ENCODE peak calls at places on chromosomes 6 and 20, in eight cellular contexts. Q is HFFc6, Z is GM04504, S is NCI-H748 treated with DMSO at 0.1 percent for 48 hours, L is nephron progenitor cell, N is neural progenitor cell, G is EH, R is T1000. O is an unnamed sample.
A peak's percentile ranks its signal among the peaks of the same experiment; 100 is the strongest.

GRCh38 chr20:59413326-59413865 is 113.0 kb downstream of the EDN3 start:
- DNase-seq in Q (no peak), Z (no peak), S (no peak), L (no peak), N (peak; percentile 52), G (no peak), R (no peak), O (no peak)

GRCh38 chr6:34145161-34146020 is 496 bp downstream of the GRM4 start:
- DNase-seq in Q (no peak), Z (peak; percentile 26), S (peak; percentile 56), L (peak; percentile 66), N (peak; percentile 78), G (peak; percentile 53), R (peak; percentile 44), O (peak; percentile 49)

GRCh38 chr6:109451376-109451775 is 4.2 kb downstream of the MICAL1 start:
- DNase-seq in Q (no peak), Z (no peak), S (no peak), L (no peak), N (no peak), G (no peak), R (no peak), O (no peak)

GRCh38 chr6:158938811-158939254 is 61.2 kb downstream of the RSPH3 start:
- DNase-seq in Q (peak; percentile 38), Z (no peak), S (no peak), L (no peak), N (peak; percentile 20), G (peak; percentile 49), R (no peak), O (peak; percentile 82)

GRCh38 chr6:29663300-29664039 is 6.6 kb downstream of the MOG start:
- DNase-seq in Q (no peak), Z (no peak), S (no peak), L (no peak), N (no peak), G (no peak), R (no peak), O (no peak)

GRCh38 chr20:62080249-62080993 is 14.7 kb upstream of the TAF4 start:
- DNase-seq in Q (no peak), Z (no peak), S (no peak), L (no peak), N (no peak), G (no peak), R (no peak), O (no peak)

GRCh38 chr6:41747256-41748101 is at the start of gene PGC:
- DNase-seq in Q (no peak), Z (no peak), S (no peak), L (no peak), N (no peak), G (no peak), R (no peak), O (no peak)

GRCh38 chr20:6940052-6940451 is 172.6 kb downstream of the BMP2 start:
- DNase-seq in Q (no peak), Z (no peak), S (no peak), L (peak; percentile 38), N (peak; percentile 80), G (no peak), R (no peak), O (peak; percentile 4)

GRCh38 chr20:1528811-1529210 is 28.7 kb downstream of the SIRPD start:
- DNase-seq in Q (peak; percentile 16), Z (no peak), S (no peak), L (no peak), N (no peak), G (peak; percentile 37), R (no peak), O (peak; percentile 58)

GRCh38 chr6:108222504-108222903 is 38.3 kb downstream of the SNX3 start:
- DNase-seq in Q (no peak), Z (no peak), S (no peak), L (no peak), N (no peak), G (peak; percentile 24), R (no peak), O (peak; percentile 18)

GRCh38 chr6:147507162-147508072 is 1.1 kb upstream of the SAMD5 start:
- DNase-seq in Q (no peak), Z (no peak), S (peak; percentile 37), L (peak; percentile 35), N (peak; percentile 44), G (peak; percentile 41), R (no peak), O (peak; percentile 40)

GRCh38 chr6:39169448-39170344 is 54.7 kb upstream of the SAYSD1 start:
- DNase-seq in Q (no peak), Z (no peak), S (no peak), L (no peak), N (no peak), G (no peak), R (no peak), O (no peak)

GRCh38 chr6:30447237-30447636 is 42.1 kb upstream of the HLA-E start:
- DNase-seq in Q (no peak), Z (no peak), S (peak; percentile 15), L (peak; percentile 35), N (peak; percentile 76), G (peak; percentile 64), R (no peak), O (peak; percentile 74)

GRCh38 chr6:122352958-122353357 is 46.5 kb upstream of the HSF2 start:
- DNase-seq in Q (no peak), Z (no peak), S (no peak), L (no peak), N (no peak), G (no peak), R (no peak), O (no peak)

GRCh38 chr6:2986722-2987196 is 12.9 kb upstream of the NQO2 start:
- DNase-seq in Q (peak; percentile 92), Z (peak; percentile 93), S (no peak), L (no peak), N (no peak), G (peak; percentile 97), R (peak; percentile 56), O (peak; percentile 84)

GRCh38 chr6:138073264-138073663 is 34.0 kb downstream of the PERP start:
- DNase-seq in Q (no peak), Z (no peak), S (no peak), L (no peak), N (no peak), G (no peak), R (no peak), O (no peak)

GRCh38 chr6:355809-356208 is 35.7 kb upstream of the IRF4 start:
- DNase-seq in Q (no peak), Z (no peak), S (no peak), L (no peak), N (peak; percentile 58), G (no peak), R (no peak), O (no peak)

GRCh38 chr20:19889011-19889953 is 127.9 kb upstream of the NAA20 start:
- DNase-seq in Q (peak; percentile 52), Z (no peak), S (no peak), L (peak; percentile 23), N (no peak), G (peak; percentile 83), R (no peak), O (peak; percentile 67)

GRCh38 chr6:31090973-31091364 is 21.4 kb downstream of the C6orf15 start:
- DNase-seq in Q (no peak), Z (no peak), S (no peak), L (no peak), N (no peak), G (no peak), R (no peak), O (no peak)

GRCh38 chr6:37168809-37169457 is 1.0 kb upstream of the PIM1 start:
- DNase-seq in Q (peak; percentile 52), Z (peak; percentile 53), S (peak; percentile 53), L (no peak), N (no peak), G (peak; percentile 84), R (no peak), O (peak; percentile 89)

GRCh38 chr6:83114164-83114563 is 46.7 kb downstream of the DOP1A start:
- DNase-seq in Q (peak; percentile 28), Z (no peak), S (no peak), L (no peak), N (no peak), G (peak; percentile 51), R (no peak), O (peak; percentile 18)

GRCh38 chr6:44629636-44630035 is 242.1 kb downstream of the CDC5L start:
- DNase-seq in Q (no peak), Z (no peak), S (no peak), L (no peak), N (no peak), G (no peak), R (no peak), O (no peak)

GRCh38 chr6:75818061-75818855 is 69.2 kb downstream of the MYO6 start:
- DNase-seq in Q (peak; percentile 13), Z (no peak), S (no peak), L (no peak), N (no peak), G (peak; percentile 45), R (no peak), O (peak; percentile 32)

GRCh38 chr20:40680560-40680959 is 8.5 kb downstream of the MAFB start:
- DNase-seq in Q (no peak), Z (no peak), S (no peak), L (no peak), N (no peak), G (no peak), R (no peak), O (no peak)

O was measured in ELR.